ENCODE peak calls at places on chromosome 7, in eight cellular contexts. One of them, this sample, is unnamed.

GRCh38 chr7:101391991-101392390 is 29.3 kb downstream of the COL26A1 start:
- DNase-seq in NCI-H2081: no peak
- DNase-seq in fibroblast of lung: no peak
- DNase-seq in NCI-H1105 treated with DMSO at 0.1 percent for 48 hours: no peak
- DNase-seq in cardiac muscle cell: no peak
- DNase-seq in kidney: no peak
- DNase-seq in aorta: no peak
- DNase-seq in stimulated activated CD4-positive, alpha-beta T cell treated with anti-CD3 and anti-CD28 coated beads, Interleukin-2, amount 100 ng/mL, for 24 hours: no peak
- DNase-seq in this sample: no peak

GRCh38 chr7:977326-978048 is 2.1 kb upstream of the COX19 start:
- DNase-seq in NCI-H2081: peak
- DNase-seq in fibroblast of lung: no peak
- DNase-seq in NCI-H1105 treated with DMSO at 0.1 percent for 48 hours: no peak
- DNase-seq in cardiac muscle cell: no peak
- DNase-seq in kidney: peak
- DNase-seq in aorta: no peak
- DNase-seq in stimulated activated CD4-positive, alpha-beta T cell treated with anti-CD3 and anti-CD28 coated beads, Interleukin-2, amount 100 ng/mL, for 24 hours: no peak
- DNase-seq in this sample: no peak

GRCh38 chr7:30984359-30985107 is 20.8 kb downstream of the GHRHR start:
- DNase-seq in NCI-H2081: no peak
- DNase-seq in fibroblast of lung: peak
- DNase-seq in NCI-H1105 treated with DMSO at 0.1 percent for 48 hours: no peak
- DNase-seq in cardiac muscle cell: no peak
- DNase-seq in kidney: no peak
- DNase-seq in aorta: peak
- DNase-seq in stimulated activated CD4-positive, alpha-beta T cell treated with anti-CD3 and anti-CD28 coated beads, Interleukin-2, amount 100 ng/mL, for 24 hours: no peak
- DNase-seq in this sample: peak

GRCh38 chr7:107103369-107103768 is 58.9 kb downstream of the PRKAR2B start:
- DNase-seq in NCI-H2081: peak
- DNase-seq in fibroblast of lung: no peak
- DNase-seq in NCI-H1105 treated with DMSO at 0.1 percent for 48 hours: no peak
- DNase-seq in cardiac muscle cell: no peak
- DNase-seq in kidney: no peak
- DNase-seq in aorta: no peak
- DNase-seq in stimulated activated CD4-positive, alpha-beta T cell treated with anti-CD3 and anti-CD28 coated beads, Interleukin-2, amount 100 ng/mL, for 24 hours: no peak
- DNase-seq in this sample: no peak

GRCh38 chr7:38506756-38507155 is 124.4 kb downstream of the AMPH start:
- DNase-seq in NCI-H2081: no peak
- DNase-seq in fibroblast of lung: peak
- DNase-seq in NCI-H1105 treated with DMSO at 0.1 percent for 48 hours: no peak
- DNase-seq in cardiac muscle cell: no peak
- DNase-seq in kidney: no peak
- DNase-seq in aorta: no peak
- DNase-seq in stimulated activated CD4-positive, alpha-beta T cell treated with anti-CD3 and anti-CD28 coated beads, Interleukin-2, amount 100 ng/mL, for 24 hours: no peak
- DNase-seq in this sample: no peak

GRCh38 chr7:45071528-45071927 is 17.2 kb downstream of the NACAD start:
- DNase-seq in NCI-H2081: no peak
- DNase-seq in fibroblast of lung: no peak
- DNase-seq in NCI-H1105 treated with DMSO at 0.1 percent for 48 hours: no peak
- DNase-seq in cardiac muscle cell: no peak
- DNase-seq in kidney: no peak
- DNase-seq in aorta: peak
- DNase-seq in stimulated activated CD4-positive, alpha-beta T cell treated with anti-CD3 and anti-CD28 coated beads, Interleukin-2, amount 100 ng/mL, for 24 hours: no peak
- DNase-seq in this sample: no peak

GRCh38 chr7:98923512-98923911 is 45.2 kb downstream of the TRRAP start:
- DNase-seq in NCI-H2081: no peak
- DNase-seq in fibroblast of lung: no peak
- DNase-seq in NCI-H1105 treated with DMSO at 0.1 percent for 48 hours: no peak
- DNase-seq in cardiac muscle cell: no peak
- DNase-seq in kidney: no peak
- DNase-seq in aorta: no peak
- DNase-seq in stimulated activated CD4-positive, alpha-beta T cell treated with anti-CD3 and anti-CD28 coated beads, Interleukin-2, amount 100 ng/mL, for 24 hours: no peak
- DNase-seq in this sample: no peak

GRCh38 chr7:3747452-3747851 is 446.4 kb downstream of the SDK1 start:
- DNase-seq in NCI-H2081: peak
- DNase-seq in fibroblast of lung: no peak
- DNase-seq in NCI-H1105 treated with DMSO at 0.1 percent for 48 hours: no peak
- DNase-seq in cardiac muscle cell: no peak
- DNase-seq in kidney: no peak
- DNase-seq in aorta: no peak
- DNase-seq in stimulated activated CD4-positive, alpha-beta T cell treated with anti-CD3 and anti-CD28 coated beads, Interleukin-2, amount 100 ng/mL, for 24 hours: no peak
- DNase-seq in this sample: peak

GRCh38 chr7:127486654-127487053 is 94.1 kb upstream of the ZNF800 start:
- DNase-seq in NCI-H2081: no peak
- DNase-seq in fibroblast of lung: no peak
- DNase-seq in NCI-H1105 treated with DMSO at 0.1 percent for 48 hours: no peak
- DNase-seq in cardiac muscle cell: no peak
- DNase-seq in kidney: no peak
- DNase-seq in aorta: no peak
- DNase-seq in stimulated activated CD4-positive, alpha-beta T cell treated with anti-CD3 and anti-CD28 coated beads, Interleukin-2, amount 100 ng/mL, for 24 hours: no peak
- DNase-seq in this sample: no peak

GRCh38 chr7:140645166-140645565 is 4.6 kb upstream of the DENND2A start:
- DNase-seq in NCI-H2081: no peak
- DNase-seq in fibroblast of lung: no peak
- DNase-seq in NCI-H1105 treated with DMSO at 0.1 percent for 48 hours: no peak
- DNase-seq in cardiac muscle cell: no peak
- DNase-seq in kidney: no peak
- DNase-seq in aorta: peak
- DNase-seq in stimulated activated CD4-positive, alpha-beta T cell treated with anti-CD3 and anti-CD28 coated beads, Interleukin-2, amount 100 ng/mL, for 24 hours: no peak
- DNase-seq in this sample: no peak

GRCh38 chr7:48250441-48250951 is 79.2 kb downstream of the ABCA13 start:
- DNase-seq in NCI-H2081: no peak
- DNase-seq in fibroblast of lung: peak
- DNase-seq in NCI-H1105 treated with DMSO at 0.1 percent for 48 hours: no peak
- DNase-seq in cardiac muscle cell: no peak
- DNase-seq in kidney: no peak
- DNase-seq in aorta: no peak
- DNase-seq in stimulated activated CD4-positive, alpha-beta T cell treated with anti-CD3 and anti-CD28 coated beads, Interleukin-2, amount 100 ng/mL, for 24 hours: no peak
- DNase-seq in this sample: no peak

This sample was measured in A673.